ENCODE peak calls at places on chromosomes 2 and 18, in four cellular contexts. B is tibial artery; G is stimulated activated CD4-positive, alpha-beta T cell treated with anti-CD3 and anti-CD28 coated beads, Interleukin-12 subunit alpha, Interleukin-12 subunit beta, amount 100 ng/mL, for 4 hours; F is Peyer's patch. T is an unnamed sample.

GRCh38 chr2:95034221-95034620 is 8.7 kb downstream of the MAL start:
- DNase-seq in B (no peak), G (no peak), F (no peak), T (no peak)

GRCh38 chr18:26710460-26711096 is 154.9 kb downstream of the AQP4 start:
- DNase-seq in B (no peak), G (no peak), F (no peak), T (no peak)

GRCh38 chr18:58242435-58242834 is 198.4 kb downstream of the NEDD4L start:
- DNase-seq in B (no peak), G (no peak), F (no peak), T (no peak)

GRCh38 chr2:38190542-38191218 is 114.7 kb upstream of the CYP1B1 start:
- DNase-seq in B (no peak), G (no peak), F (no peak), T (no peak)

GRCh38 chr2:80185091-80185490 is 119.5 kb downstream of the LRRTM1 start:
- DNase-seq in B (no peak), G (no peak), F (no peak), T (no peak)

GRCh38 chr2:197158591-197159550 is 151.7 kb downstream of the ANKRD44 start:
- DNase-seq in B (no peak), G (no peak), F (no peak), T (no peak)

GRCh38 chr2:7411691-7412090 is 494.5 kb downstream of the RNF144A start:
- DNase-seq in B (no peak), G (no peak), F (no peak), T (no peak)

GRCh38 chr2:128236491-128237035 is 82.1 kb downstream of the HS6ST1 start:
- DNase-seq in B (no peak), G (no peak), F (no peak), T (no peak)

GRCh38 chr2:88903744-88904353 is 212.4 kb downstream of the RPIA start:
- DNase-seq in B (no peak), G (no peak), F (no peak), T (no peak)

GRCh38 chr2:180962727-180963312 is 17.6 kb upstream of the UBE2E3 start:
- DNase-seq in B (no peak), G (no peak), F (no peak), T (no peak)

GRCh38 chr2:102141915-102142828 is at the start of gene IL1R1:
- DNase-seq in B (peak; percentile 78), G (no peak), F (no peak), T (no peak)

GRCh38 chr2:96198937-96199336 is 9.7 kb downstream of the STARD7 start:
- DNase-seq in B (no peak), G (no peak), F (no peak), T (no peak)

GRCh38 chr2:39119732-39120520 is 925 bp downstream of the SOS1 start:
- DNase-seq in B (peak; percentile 45), G (peak; percentile 56), F (peak; percentile 62), T (no peak)

GRCh38 chr2:70181363-70181956 is 9.4 kb downstream of the C2orf42 start:
- DNase-seq in B (no peak), G (no peak), F (peak; percentile 70), T (no peak)

GRCh38 chr18:57583297-57583835 is 3.1 kb downstream of the FECH start:
- DNase-seq in B (no peak), G (no peak), F (no peak), T (no peak)

GRCh38 chr2:26346454-26347053 is at the start of gene ADGRF3:
- DNase-seq in B (peak; percentile 44), G (peak; percentile 52), F (peak; percentile 67), T (no peak)

GRCh38 chr2:33441235-33441810 is 35.1 kb upstream of the RASGRP3 start:
- DNase-seq in B (peak; percentile 61), G (no peak), F (no peak), T (no peak)

GRCh38 chr2:101883860-101884259 is 107.9 kb upstream of the IL1R2 start:
- DNase-seq in B (no peak), G (no peak), F (no peak), T (no peak)

GRCh38 chr2:42969231-42970150 is 177.1 kb upstream of the HAAO start:
- DNase-seq in B (no peak), G (no peak), F (no peak), T (no peak)

GRCh38 chr2:29632018-29632417 is 289.4 kb downstream of the ALK start:
- DNase-seq in B (no peak), G (no peak), F (no peak), T (peak; percentile 70)

GRCh38 chr2:52340185-52340584 is 1308.3 kb upstream of the NRXN1 start:
- DNase-seq in B (no peak), G (no peak), F (no peak), T (no peak)

GRCh38 chr2:112942654-112943002 is 31.7 kb downstream of the IL37 start:
- DNase-seq in B (no peak), G (no peak), F (no peak), T (no peak)

GRCh38 chr2:237154050-237154638 is 68.5 kb downstream of the COPS8 start:
- DNase-seq in B (no peak), G (peak; percentile 38), F (no peak), T (no peak)

GRCh38 chr2:72112981-72113846 is 34.4 kb downstream of the CYP26B1 start:
- DNase-seq in B (no peak), G (no peak), F (no peak), T (peak; percentile 29)

GRCh38 chr2:172937884-172938712 is 137.5 kb upstream of the MAP3K20 start:
- DNase-seq in B (no peak), G (no peak), F (no peak), T (no peak)

GRCh38 chr2:223262946-223263345 is 211.0 kb downstream of the KCNE4 start:
- DNase-seq in B (no peak), G (no peak), F (no peak), T (peak; percentile 65)

GRCh38 chr18:1965016-1965415 is 606.3 kb downstream of the METTL4 start:
- DNase-seq in B (no peak), G (no peak), F (no peak), T (no peak)

GRCh38 chr2:9152975-9153402 is 53.6 kb upstream of the ASAP2 start:
- DNase-seq in B (no peak), G (no peak), F (no peak), T (no peak)

GRCh38 chr18:30945769-30946168 is 96.8 kb downstream of the DSC3 start:
- DNase-seq in B (no peak), G (no peak), F (no peak), T (no peak)

GRCh38 chr2:15446961-15447360 is 114.2 kb downstream of the NBAS start:
- DNase-seq in B (no peak), G (no peak), F (no peak), T (no peak)